ENCODE peak calls at places on chromosomes 4 and X, in five cellular contexts. W is thyroid gland, U is right atrium auricular region, B is uterus, T is cardiac muscle cell. Y is an unnamed sample. For H3K36me3 and H3K4me1, the result is how much of the 10 kb centered on the place peaks cover.

GRCh38 chr4:142817442-142817841 is 28.7 kb downstream of the INPP4B start:
- DNase-seq in W (no peak), U (no peak), B (no peak), T (no peak), Y (peak)

GRCh38 chr4:169741569-169741968 is 16.2 kb downstream of the HPF1 start:
- DNase-seq in W (no peak), U (no peak), B (no peak), T (no peak), Y (no peak)

GRCh38 chr4:85806346-85806745 is 331.4 kb downstream of the ARHGAP24 start:
- DNase-seq in W (no peak), U (no peak), B (no peak), T (no peak), Y (no peak)

GRCh38 chrX:137031517-137032377 is 2.0 kb downstream of the GPR101 start:
- DNase-seq in W (peak), U (no peak), B (no peak), T (peak), Y (no peak)

GRCh38 chr4:87304659-87305277 is 17.9 kb downstream of the HSD17B13 start:
- DNase-seq in W (no peak), U (no peak), B (no peak), T (no peak), Y (no peak)

GRCh38 chr4:41530741-41531140 is 7.2 kb upstream of the LIMCH1 start:
- DNase-seq in W (no peak), U (no peak), B (no peak), T (no peak), Y (no peak)

GRCh38 chrX:17680732-17681413 is 56.4 kb upstream of the SCML1 start:
- DNase-seq in W (no peak), U (no peak), B (no peak), T (no peak), Y (peak)

GRCh38 chr4:7049739-7050138 is 6.6 kb downstream of the TADA2B start:
- DNase-seq in W (no peak), U (no peak), B (no peak), T (peak), Y (no peak)

GRCh38 chr4:161642708-161643107 is 521.1 kb downstream of the FSTL5 start:
- DNase-seq in W (no peak), U (no peak), B (no peak), T (no peak), Y (no peak)

GRCh38 chrX:3393168-3393567 is 46.7 kb upstream of the MXRA5 start:
- DNase-seq in W (no peak), U (no peak), B (no peak), T (no peak), Y (no peak)

GRCh38 chrX:13029831-13030771 is 14.3 kb downstream of the FAM9C start:
- DNase-seq in W (no peak), U (no peak), B (no peak), T (no peak), Y (peak)

GRCh38 chrX:47176101-47176740 is 17.4 kb upstream of the UBA1 start:
- DNase-seq in W (no peak), U (no peak), B (no peak), T (no peak), Y (no peak)

GRCh38 chr4:169384741-169385140 is 114.0 kb upstream of the SH3RF1 start:
- DNase-seq in W (no peak), U (no peak), B (no peak), T (no peak), Y (no peak)

GRCh38 chr4:6494431-6495295 is 22.2 kb upstream of the PPP2R2C start:
- DNase-seq in W (no peak), U (no peak), B (no peak), T (no peak), Y (no peak)

GRCh38 chr4:39469429-39470077 is 10.7 kb downstream of the LIAS start:
- DNase-seq in W (peak), U (peak), B (peak), T (peak), Y (peak)

GRCh38 chrX:120840826-120841225 is 34.8 kb downstream of the CT47B1 start:
- DNase-seq in W (no peak), U (no peak), B (no peak), T (no peak), Y (no peak)

GRCh38 chr4:22869235-22869634 is 176.5 kb downstream of the GBA3 start:
- DNase-seq in W (no peak), U (no peak), B (no peak), T (no peak), Y (no peak)

GRCh38 chr4:25925486-25926201 is 11.6 kb downstream of the SMIM20 start:
- DNase-seq in W (no peak), U (no peak), B (no peak), T (peak), Y (no peak)

GRCh38 chrX:118802857-118803256 is 20.8 kb upstream of the ZCCHC12 start:
- DNase-seq in W (no peak), U (no peak), B (peak), T (no peak), Y (no peak)

DNA sequence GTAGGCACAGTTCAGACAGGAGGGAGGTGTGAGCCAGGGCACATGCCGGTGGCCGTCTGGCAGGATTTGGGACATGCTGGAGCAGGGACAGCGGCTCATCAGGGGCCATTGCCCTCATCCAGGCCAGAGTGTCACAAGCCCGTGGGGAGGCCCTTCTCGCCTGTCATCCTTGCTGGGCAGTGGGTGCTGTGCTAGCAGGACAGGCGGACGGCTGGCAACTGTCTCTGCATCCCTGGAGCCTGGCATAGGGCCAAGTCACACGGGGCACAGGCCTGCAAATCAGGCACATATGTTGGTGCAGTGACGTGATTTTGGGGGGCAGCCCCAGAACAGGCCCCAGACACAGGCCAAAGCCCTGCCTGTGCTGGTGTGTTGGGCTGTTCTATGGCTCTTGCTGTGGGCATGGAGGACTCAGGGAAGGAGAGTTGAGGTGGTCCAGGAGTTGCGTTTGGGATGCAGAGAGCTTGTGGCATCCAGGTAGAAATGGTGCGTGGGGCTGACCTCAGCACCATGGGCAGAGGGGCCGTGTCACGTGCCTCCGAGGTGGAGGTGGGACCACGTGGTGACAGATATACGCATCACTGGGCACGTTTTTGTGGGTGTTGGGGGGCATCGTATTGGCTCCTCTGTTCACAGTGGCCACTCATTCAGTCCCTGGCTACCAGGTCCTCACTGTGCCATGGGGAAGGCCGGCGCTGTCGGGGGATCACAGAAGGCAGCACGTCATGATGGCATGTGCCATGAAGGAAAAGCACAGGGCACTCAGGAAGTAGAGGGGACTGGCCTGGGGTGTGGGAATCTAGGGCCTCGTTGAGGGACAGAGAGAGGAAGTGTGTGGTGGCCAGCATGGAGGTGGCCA is 14.6 kb upstream of the MSANTD1 start:
- DNase-seq in W (peak), U (no peak), B (no peak), T (no peak), Y (no peak)
- H3K36me3 ChIP-seq in W (half or more), U (half or more), B (under half), T (under half), Y (under half)

DNA sequence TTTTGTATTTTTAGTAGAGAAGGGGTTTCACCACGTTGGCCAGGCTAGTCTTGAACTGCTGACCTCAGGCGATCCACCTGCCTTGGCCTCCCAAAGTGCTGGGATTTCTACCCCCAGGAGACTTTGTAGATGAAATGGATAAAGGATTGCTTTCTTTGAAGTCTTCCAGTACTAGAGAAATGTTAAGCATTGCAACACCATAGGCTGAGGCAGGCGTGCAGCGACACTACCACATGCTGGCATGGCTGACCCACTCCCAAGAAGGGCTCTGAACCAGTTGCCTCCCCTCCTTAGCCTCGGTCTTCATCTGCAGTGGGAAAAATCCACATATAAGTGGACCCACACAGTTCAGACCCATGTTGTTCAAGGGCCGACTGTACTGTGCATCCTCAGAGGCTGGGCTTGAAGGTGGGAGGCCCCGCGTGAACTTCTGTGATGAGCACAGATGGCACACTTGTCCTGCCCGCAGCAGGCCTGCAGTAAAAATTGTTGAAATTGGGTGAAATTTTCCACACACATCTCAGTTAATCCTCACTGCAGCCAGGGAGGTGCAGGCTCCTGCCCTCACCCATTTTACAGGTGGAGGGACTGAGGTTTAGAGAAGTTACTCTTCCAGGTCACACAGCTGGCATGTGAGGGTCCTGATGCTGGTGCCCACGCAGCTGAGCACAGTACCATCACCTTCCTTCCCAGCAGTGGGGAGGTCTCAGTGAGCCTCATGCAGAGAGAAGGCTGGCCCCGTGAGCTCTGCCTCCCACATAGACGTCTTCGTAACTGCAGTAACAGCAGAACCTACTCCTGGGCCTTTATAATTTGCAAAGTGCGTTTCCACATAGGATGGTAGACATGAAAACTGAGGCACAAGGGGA is 35.5 kb downstream of the HTRA3 start:
- DNase-seq in W (no peak), U (no peak), B (peak), T (no peak), Y (no peak)
- H3K27ac ChIP-seq in W (no peak), U (no peak), B (no peak), T (no peak), Y (no peak)

GRCh38 chrX:40009890-40010289 is 87.9 kb downstream of the BCOR start:
- DNase-seq in W (no peak), U (no peak), B (no peak), T (no peak), Y (no peak)
- H3K4me1 ChIP-seq in W (under half), U (under half), B (under half), T (under half), Y (under half)

GRCh38 chr4:3221996-3222395 is 27.0 kb upstream of the MSANTD1 start:
- DNase-seq in W (no peak), U (no peak), B (no peak), T (no peak), Y (no peak)
- H3K36me3 ChIP-seq in W (half or more), U (half or more), B (under half), T (under half), Y (under half)

DNA sequence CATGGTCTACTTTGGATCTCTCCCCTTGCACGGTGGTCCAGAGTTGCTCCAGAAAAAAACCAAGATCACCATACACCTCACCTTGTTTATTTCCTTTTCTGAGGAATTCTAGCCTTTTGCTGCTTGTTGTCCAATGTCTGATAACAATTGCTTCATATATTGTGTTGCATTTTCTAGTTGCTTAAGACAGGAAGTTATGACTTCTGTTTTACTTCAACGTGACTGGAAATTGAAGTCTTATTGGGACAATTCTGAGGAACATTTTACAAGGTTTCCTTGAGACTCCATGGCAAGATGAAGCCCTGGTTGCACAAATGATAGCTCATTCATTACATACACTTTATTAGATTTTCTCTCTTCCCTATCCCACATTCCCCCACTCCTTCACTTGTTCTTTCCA is 5.2 kb downstream of the CXCL1 start:
- DNase-seq in W (no peak), U (no peak), B (no peak), T (no peak), Y (no peak)
- H3K27ac ChIP-seq in W (no peak), U (no peak), B (no peak), T (no peak), Y (no peak)

GRCh38 chr4:80073362-80074008 is 456 bp upstream of the ANTXR2 start:
- DNase-seq in W (no peak), U (no peak), B (no peak), T (no peak), Y (no peak)
- H3K4me1 ChIP-seq in W (under half), U (under half), B (under half), T (under half), Y (under half)